ENCODE peak calls at places on chromosomes 5 and 9, in seven cellular contexts. One of them, this sample, is unnamed.

GRCh38 chr5:177306674-177307543 is 3.3 kb downstream of the PRELID1 start:
- DNase-seq in hepatocyte: no peak
- DNase-seq in HCT116: no peak
- DNase-seq in GM23338: peak; percentile 67
- DNase-seq in PC-3: no peak
- DNase-seq in neural progenitor cell: no peak
- DNase-seq in GM23248: peak; percentile 19
- DNase-seq in this sample: peak; percentile 28

GRCh38 chr9:111161015-111161415 is 122.7 kb upstream of the LPAR1 start:
- DNase-seq in hepatocyte: no peak
- DNase-seq in HCT116: no peak
- DNase-seq in PC-3: peak; percentile 62
- DNase-seq in neural progenitor cell: no peak
- DNase-seq in GM23338: no peak
- DNase-seq in GM23248: peak; percentile 91
- DNase-seq in this sample: no peak

GRCh38 chr5:141816598-141817399 is 61.4 kb downstream of the PCDH1 start:
- DNase-seq in GM23338: peak; percentile 99
- DNase-seq in GM23248: no peak
- DNase-seq in HCT116: no peak
- DNase-seq in neural progenitor cell: peak; percentile 94
- DNase-seq in hepatocyte: no peak
- DNase-seq in PC-3: no peak
- DNase-seq in this sample: no peak

GRCh38 chr9:34654317-34655083 is 2.5 kb downstream of the IL11RA start:
- DNase-seq in hepatocyte: peak; percentile 68
- DNase-seq in HCT116: no peak
- DNase-seq in GM23338: no peak
- DNase-seq in PC-3: no peak
- DNase-seq in neural progenitor cell: no peak
- DNase-seq in GM23248: peak; percentile 79
- DNase-seq in this sample: no peak

GRCh38 chr9:123119566-123119965 is 86.1 kb downstream of the GPR21 start:
- DNase-seq in GM23338: no peak
- DNase-seq in HCT116: no peak
- DNase-seq in GM23248: no peak
- DNase-seq in neural progenitor cell: no peak
- DNase-seq in PC-3: no peak
- DNase-seq in hepatocyte: no peak
- DNase-seq in this sample: no peak

GRCh38 chr5:40594811-40595210 is 84.9 kb upstream of the PTGER4 start:
- DNase-seq in GM23338: no peak
- DNase-seq in HCT116: no peak
- DNase-seq in hepatocyte: no peak
- DNase-seq in PC-3: peak; percentile 18
- DNase-seq in neural progenitor cell: no peak
- DNase-seq in GM23248: no peak
- DNase-seq in this sample: no peak

GRCh38 chr9:114012126-114012525 is 66.0 kb downstream of the AMBP start:
- DNase-seq in hepatocyte: no peak
- DNase-seq in neural progenitor cell: no peak
- DNase-seq in GM23338: no peak
- DNase-seq in PC-3: no peak
- DNase-seq in HCT116: no peak
- DNase-seq in GM23248: no peak
- DNase-seq in this sample: no peak

GRCh38 chr5:134877159-134877558 is 3.0 kb downstream of the TXNDC15 start:
- DNase-seq in hepatocyte: no peak
- DNase-seq in GM23338: no peak
- DNase-seq in GM23248: no peak
- DNase-seq in PC-3: no peak
- DNase-seq in neural progenitor cell: no peak
- DNase-seq in HCT116: no peak
- DNase-seq in this sample: peak; percentile 24

GRCh38 chr5:178279723-178280438 is 47.3 kb upstream of the PHYKPL start:
- DNase-seq in GM23338: peak; percentile 95
- DNase-seq in PC-3: peak; percentile 85
- DNase-seq in GM23248: peak; percentile 86
- DNase-seq in neural progenitor cell: peak; percentile 94
- DNase-seq in hepatocyte: peak; percentile 91
- DNase-seq in HCT116: peak; percentile 49
- DNase-seq in this sample: peak; percentile 53

GRCh38 chr9:137369111-137369787 is 53.7 kb downstream of the EXD3 start:
- DNase-seq in PC-3: no peak
- DNase-seq in hepatocyte: no peak
- DNase-seq in HCT116: no peak
- DNase-seq in GM23248: no peak
- DNase-seq in neural progenitor cell: no peak
- DNase-seq in GM23338: no peak
- DNase-seq in this sample: no peak

GRCh38 chr5:154205441-154206117 is 15.0 kb downstream of the GALNT10 start:
- DNase-seq in GM23338: no peak
- DNase-seq in GM23248: peak; percentile 22
- DNase-seq in HCT116: no peak
- DNase-seq in PC-3: no peak
- DNase-seq in hepatocyte: no peak
- DNase-seq in neural progenitor cell: no peak
- DNase-seq in this sample: no peak

GRCh38 chr5:167814828-167815227 is 476.6 kb upstream of the WWC1 start:
- DNase-seq in PC-3: peak; percentile 29
- DNase-seq in GM23338: peak; percentile 87
- DNase-seq in neural progenitor cell: no peak
- DNase-seq in GM23248: peak; percentile 97
- DNase-seq in HCT116: no peak
- DNase-seq in hepatocyte: no peak
- DNase-seq in this sample: no peak

GRCh38 chr9:81522721-81523551 is 166.4 kb downstream of the TLE1 start:
- DNase-seq in hepatocyte: peak; percentile 60
- DNase-seq in HCT116: peak; percentile 48
- DNase-seq in GM23248: peak; percentile 79
- DNase-seq in neural progenitor cell: peak; percentile 51
- DNase-seq in GM23338: peak; percentile 78
- DNase-seq in PC-3: peak; percentile 74
- DNase-seq in this sample: peak; percentile 39

GRCh38 chr9:112188884-112189283 is 13.8 kb upstream of the SUSD1 start:
- DNase-seq in PC-3: no peak
- DNase-seq in GM23248: no peak
- DNase-seq in GM23338: no peak
- DNase-seq in HCT116: no peak
- DNase-seq in hepatocyte: no peak
- DNase-seq in neural progenitor cell: no peak
- DNase-seq in this sample: no peak

GRCh38 chr5:100517301-100517974 is 17.7 kb upstream of the FAM174A start:
- DNase-seq in GM23338: peak; percentile 45
- DNase-seq in GM23248: no peak
- DNase-seq in PC-3: peak; percentile 45
- DNase-seq in HCT116: no peak
- DNase-seq in hepatocyte: no peak
- DNase-seq in neural progenitor cell: no peak
- DNase-seq in this sample: peak; percentile 6

GRCh38 chr9:3875371-3876132 is 349.8 kb upstream of the RFX3 start:
- DNase-seq in neural progenitor cell: no peak
- DNase-seq in GM23338: no peak
- DNase-seq in HCT116: peak; percentile 54
- DNase-seq in hepatocyte: no peak
- DNase-seq in GM23248: peak; percentile 83
- DNase-seq in PC-3: peak; percentile 97
- DNase-seq in this sample: no peak

GRCh38 chr5:139636975-139637408 is 11.2 kb upstream of the CXXC5 start:
- DNase-seq in GM23248: peak; percentile 64
- DNase-seq in PC-3: peak; percentile 42
- DNase-seq in neural progenitor cell: no peak
- DNase-seq in HCT116: no peak
- DNase-seq in GM23338: no peak
- DNase-seq in hepatocyte: peak; percentile 20
- DNase-seq in this sample: no peak

GRCh38 chr5:5126444-5126843 is 13.7 kb upstream of the ADAMTS16 start:
- DNase-seq in hepatocyte: no peak
- DNase-seq in GM23248: peak; percentile 83
- DNase-seq in PC-3: peak; percentile 76
- DNase-seq in GM23338: no peak
- DNase-seq in neural progenitor cell: no peak
- DNase-seq in HCT116: no peak
- DNase-seq in this sample: no peak

GRCh38 chr5:68845121-68845520 is 248.7 kb upstream of the SLC30A5 start:
- DNase-seq in neural progenitor cell: no peak
- DNase-seq in hepatocyte: no peak
- DNase-seq in GM23338: no peak
- DNase-seq in HCT116: no peak
- DNase-seq in PC-3: peak; percentile 64
- DNase-seq in GM23248: peak; percentile 52
- DNase-seq in this sample: no peak

GRCh38 chr5:166907314-166907713 is 1384.1 kb upstream of the WWC1 start:
- DNase-seq in PC-3: peak; percentile 8
- DNase-seq in GM23248: peak; percentile 3
- DNase-seq in neural progenitor cell: no peak
- DNase-seq in hepatocyte: no peak
- DNase-seq in HCT116: no peak
- DNase-seq in GM23338: no peak
- DNase-seq in this sample: no peak

GRCh38 chr9:37382161-37382981 is 40.1 kb upstream of the GRHPR start:
- DNase-seq in GM23248: no peak
- DNase-seq in HCT116: no peak
- DNase-seq in GM23338: no peak
- DNase-seq in PC-3: no peak
- DNase-seq in hepatocyte: no peak
- DNase-seq in neural progenitor cell: no peak
- DNase-seq in this sample: peak; percentile 71

GRCh38 chr5:11797132-11797531 is 107.1 kb downstream of the CTNND2 start:
- DNase-seq in neural progenitor cell: peak; percentile 29
- DNase-seq in PC-3: peak; percentile 91
- DNase-seq in HCT116: no peak
- DNase-seq in hepatocyte: no peak
- DNase-seq in GM23248: no peak
- DNase-seq in GM23338: peak; percentile 32
- DNase-seq in this sample: no peak

GRCh38 chr5:34652916-34653315 is 3.2 kb upstream of the RAI14 start:
- DNase-seq in hepatocyte: no peak
- DNase-seq in neural progenitor cell: no peak
- DNase-seq in HCT116: no peak
- DNase-seq in GM23248: peak; percentile 74
- DNase-seq in GM23338: no peak
- DNase-seq in PC-3: peak; percentile 49
- DNase-seq in this sample: no peak

GRCh38 chr5:79791843-79792242 is 102.2 kb downstream of the CMYA5 start:
- DNase-seq in GM23338: no peak
- DNase-seq in GM23248: no peak
- DNase-seq in hepatocyte: no peak
- DNase-seq in PC-3: no peak
- DNase-seq in HCT116: no peak
- DNase-seq in neural progenitor cell: no peak
- DNase-seq in this sample: no peak

GRCh38 chr5:161165998-161166660 is 314.1 kb upstream of the ATP10B start:
- DNase-seq in HCT116: no peak
- DNase-seq in hepatocyte: no peak
- DNase-seq in PC-3: no peak
- DNase-seq in neural progenitor cell: no peak
- DNase-seq in GM23338: peak; percentile 13
- DNase-seq in GM23248: no peak
- DNase-seq in this sample: no peak

GRCh38 chr9:128505414-128505765 is 871 bp downstream of the GLE1 start:
- DNase-seq in GM23338: no peak
- DNase-seq in HCT116: no peak
- DNase-seq in GM23248: peak; percentile 64
- DNase-seq in PC-3: peak; percentile 4
- DNase-seq in hepatocyte: no peak
- DNase-seq in neural progenitor cell: no peak
- DNase-seq in this sample: no peak

GRCh38 chr5:54062958-54063357 is 247.4 kb downstream of the ARL15 start:
- DNase-seq in GM23248: peak; percentile 74
- DNase-seq in hepatocyte: no peak
- DNase-seq in GM23338: no peak
- DNase-seq in PC-3: no peak
- DNase-seq in neural progenitor cell: no peak
- DNase-seq in HCT116: no peak
- DNase-seq in this sample: no peak
- H2AFZ ChIP-seq in GM23248: peak overlapping the region; percentile 42
- H2AFZ ChIP-seq in hepatocyte: no peak overlapping the region
- H2AFZ ChIP-seq in GM23338: no peak overlapping the region
- H2AFZ ChIP-seq in PC-3: no peak overlapping the region
- H2AFZ ChIP-seq in neural progenitor cell: no peak overlapping the region
- H2AFZ ChIP-seq in HCT116: no peak overlapping the region
- H2AFZ ChIP-seq in this sample: no peak overlapping the region

GRCh38 chr5:39108987-39109386 is 34.8 kb upstream of the RICTOR start:
- DNase-seq in PC-3: no peak
- DNase-seq in neural progenitor cell: no peak
- DNase-seq in GM23248: no peak
- DNase-seq in GM23338: no peak
- DNase-seq in HCT116: no peak
- DNase-seq in hepatocyte: no peak
- DNase-seq in this sample: no peak
- TF ChIP-seq EZH2phosphoT487 in PC-3: no peak
- TF ChIP-seq EZH2phosphoT487 in neural progenitor cell: no peak
- TF ChIP-seq EZH2phosphoT487 in GM23248: no peak
- TF ChIP-seq EZH2phosphoT487 in GM23338: no peak
- TF ChIP-seq EZH2phosphoT487 in HCT116: no peak
- TF ChIP-seq EZH2phosphoT487 in hepatocyte: no peak
- TF ChIP-seq EZH2phosphoT487 in this sample: no peak

GRCh38 chr5:54440456-54440893 is 15.0 kb upstream of the HSPB3 start:
- DNase-seq in GM23338: no peak
- DNase-seq in HCT116: no peak
- DNase-seq in GM23248: no peak
- DNase-seq in PC-3: no peak
- DNase-seq in neural progenitor cell: no peak
- DNase-seq in hepatocyte: no peak
- DNase-seq in this sample: peak; percentile 87
- H2AFZ ChIP-seq in GM23338: peak overlapping the region; percentile 66
- H2AFZ ChIP-seq in HCT116: no peak overlapping the region
- H2AFZ ChIP-seq in GM23248: peak overlapping the region; percentile 61
- H2AFZ ChIP-seq in PC-3: no peak overlapping the region
- H2AFZ ChIP-seq in neural progenitor cell: no peak overlapping the region
- H2AFZ ChIP-seq in hepatocyte: peak overlapping the region; percentile 55
- H2AFZ ChIP-seq in this sample: peak overlapping the region; percentile 83

GRCh38 chr9:33024966-33025571 is at the start of gene DNAJA1:
- DNase-seq in HCT116: peak; percentile 82
- DNase-seq in hepatocyte: peak; percentile 98
- DNase-seq in neural progenitor cell: peak; percentile 97
- DNase-seq in GM23338: peak; percentile 94
- DNase-seq in PC-3: peak; percentile 92
- DNase-seq in GM23248: peak; percentile 97
- DNase-seq in this sample: peak; percentile 95

GRCh38 chr9:33025572-33026347 is 687 bp downstream of the DNAJA1 start:
- DNase-seq in GM23338: peak; percentile 86
- DNase-seq in neural progenitor cell: peak; percentile 87
- DNase-seq in hepatocyte: peak; percentile 83
- DNase-seq in PC-3: peak; percentile 46
- DNase-seq in GM23248: peak; percentile 72
- DNase-seq in HCT116: no peak
- DNase-seq in this sample: peak; percentile 76

GRCh38 chr9:33022755-33023154 is 2.3 kb upstream of the DNAJA1 start:
- DNase-seq in HCT116: no peak
- DNase-seq in GM23338: no peak
- DNase-seq in hepatocyte: no peak
- DNase-seq in PC-3: no peak
- DNase-seq in neural progenitor cell: no peak
- DNase-seq in GM23248: no peak
- DNase-seq in this sample: no peak

GRCh38 chr9:33023661-33024060 is 1.4 kb upstream of the DNAJA1 start:
- DNase-seq in GM23338: no peak
- DNase-seq in PC-3: no peak
- DNase-seq in neural progenitor cell: no peak
- DNase-seq in HCT116: no peak
- DNase-seq in GM23248: no peak
- DNase-seq in hepatocyte: no peak
- DNase-seq in this sample: no peak

GRCh38 chr9:33024126-33024965 is 727 bp upstream of the DNAJA1 start:
- DNase-seq in GM23248: peak; percentile 83
- DNase-seq in neural progenitor cell: peak; percentile 23
- DNase-seq in PC-3: peak; percentile 10
- DNase-seq in HCT116: peak; percentile 12
- DNase-seq in hepatocyte: peak; percentile 21
- DNase-seq in GM23338: no peak
- DNase-seq in this sample: peak; percentile 33
- TF ChIP-seq EZH2phosphoT487 in GM23248: no peak
- TF ChIP-seq EZH2phosphoT487 in neural progenitor cell: no peak
- TF ChIP-seq EZH2phosphoT487 in PC-3: no peak
- TF ChIP-seq EZH2phosphoT487 in HCT116: no peak
- TF ChIP-seq EZH2phosphoT487 in hepatocyte: no peak
- TF ChIP-seq EZH2phosphoT487 in GM23338: no peak
- TF ChIP-seq EZH2phosphoT487 in this sample: no peak